ENCODE peak calls at places on chromosomes 1 and 21, in nine cellular contexts. One of them, this sample, is unnamed. For H3K4me1 and H3K36me3, the result is how much of the 10 kb centered on the place peaks cover.

GRCh38 chr1:231584117-231584516 is 42.5 kb upstream of the DISC1 start:
- DNase-seq in tibial artery: no peak
- DNase-seq in kidney: no peak
- DNase-seq in IMR-90: peak
- DNase-seq in neuronal stem cell: no peak
- DNase-seq in left ventricle myocardium inferior: no peak
- DNase-seq in GM23248: peak
- DNase-seq in fibroblast of lung: peak
- DNase-seq in SK-N-SH: peak
- DNase-seq in this sample: no peak

GRCh38 chr1:179586107-179586823 is 5.4 kb upstream of the TDRD5 start:
- DNase-seq in tibial artery: peak
- DNase-seq in kidney: peak
- DNase-seq in IMR-90: no peak
- DNase-seq in neuronal stem cell: peak
- DNase-seq in left ventricle myocardium inferior: peak
- DNase-seq in GM23248: peak
- DNase-seq in fibroblast of lung: peak
- DNase-seq in SK-N-SH: peak
- DNase-seq in this sample: no peak

GRCh38 chr21:43369124-43369523 is 57.8 kb downstream of the SIK1 start:
- DNase-seq in tibial artery: no peak
- DNase-seq in kidney: no peak
- DNase-seq in IMR-90: peak
- DNase-seq in neuronal stem cell: no peak
- DNase-seq in left ventricle myocardium inferior: no peak
- DNase-seq in GM23248: peak
- DNase-seq in fibroblast of lung: no peak
- DNase-seq in SK-N-SH: peak
- DNase-seq in this sample: no peak

GRCh38 chr21:31310750-31311149 is 33.3 kb downstream of the TIAM1 start:
- DNase-seq in tibial artery: no peak
- DNase-seq in kidney: no peak
- DNase-seq in IMR-90: peak
- DNase-seq in neuronal stem cell: no peak
- DNase-seq in left ventricle myocardium inferior: no peak
- DNase-seq in GM23248: no peak
- DNase-seq in fibroblast of lung: peak
- DNase-seq in SK-N-SH: no peak
- DNase-seq in this sample: no peak

GRCh38 chr1:88552226-88552625 is 131.8 kb upstream of the PKN2 start:
- DNase-seq in tibial artery: no peak
- DNase-seq in kidney: no peak
- DNase-seq in IMR-90: no peak
- DNase-seq in neuronal stem cell: no peak
- DNase-seq in left ventricle myocardium inferior: no peak
- DNase-seq in GM23248: no peak
- DNase-seq in fibroblast of lung: no peak
- DNase-seq in SK-N-SH: no peak
- DNase-seq in this sample: no peak

GRCh38 chr1:198657550-198658064 is 18.8 kb downstream of the PTPRC start:
- DNase-seq in tibial artery: no peak
- DNase-seq in kidney: no peak
- DNase-seq in IMR-90: peak
- DNase-seq in neuronal stem cell: no peak
- DNase-seq in left ventricle myocardium inferior: no peak
- DNase-seq in GM23248: peak
- DNase-seq in fibroblast of lung: peak
- DNase-seq in SK-N-SH: no peak
- DNase-seq in this sample: no peak

GRCh38 chr21:15309721-15310120 is 244.9 kb upstream of the NRIP1 start:
- DNase-seq in tibial artery: peak
- DNase-seq in kidney: no peak
- DNase-seq in IMR-90: no peak
- DNase-seq in neuronal stem cell: no peak
- DNase-seq in left ventricle myocardium inferior: peak
- DNase-seq in GM23248: peak
- DNase-seq in fibroblast of lung: no peak
- DNase-seq in SK-N-SH: no peak
- DNase-seq in this sample: no peak

GRCh38 chr1:27522148-27522859 is 32.3 kb upstream of the WASF2 start:
- DNase-seq in tibial artery: peak
- DNase-seq in kidney: no peak
- DNase-seq in IMR-90: no peak
- DNase-seq in neuronal stem cell: no peak
- DNase-seq in left ventricle myocardium inferior: no peak
- DNase-seq in GM23248: peak
- DNase-seq in fibroblast of lung: no peak
- DNase-seq in SK-N-SH: no peak
- DNase-seq in this sample: peak

GRCh38 chr1:88451856-88452255 is 232.2 kb upstream of the PKN2 start:
- DNase-seq in tibial artery: no peak
- DNase-seq in kidney: no peak
- DNase-seq in IMR-90: no peak
- DNase-seq in neuronal stem cell: no peak
- DNase-seq in left ventricle myocardium inferior: no peak
- DNase-seq in GM23248: no peak
- DNase-seq in fibroblast of lung: no peak
- DNase-seq in SK-N-SH: no peak
- DNase-seq in this sample: no peak

GRCh38 chr1:97461782-97462181 is 459.1 kb downstream of the DPYD start:
- DNase-seq in tibial artery: no peak
- DNase-seq in kidney: no peak
- DNase-seq in IMR-90: no peak
- DNase-seq in neuronal stem cell: no peak
- DNase-seq in left ventricle myocardium inferior: no peak
- DNase-seq in GM23248: no peak
- DNase-seq in fibroblast of lung: no peak
- DNase-seq in SK-N-SH: no peak
- DNase-seq in this sample: no peak

GRCh38 chr1:186681136-186681535 is 913 bp upstream of the PTGS2 start:
- DNase-seq in tibial artery: no peak
- DNase-seq in kidney: no peak
- DNase-seq in IMR-90: peak
- DNase-seq in neuronal stem cell: no peak
- DNase-seq in left ventricle myocardium inferior: no peak
- DNase-seq in GM23248: peak
- DNase-seq in fibroblast of lung: peak
- DNase-seq in SK-N-SH: no peak
- DNase-seq in this sample: no peak

GRCh38 chr1:91335607-91336006 is 69.0 kb downstream of the HFM1 start:
- DNase-seq in tibial artery: no peak
- DNase-seq in kidney: no peak
- DNase-seq in IMR-90: peak
- DNase-seq in neuronal stem cell: no peak
- DNase-seq in left ventricle myocardium inferior: no peak
- DNase-seq in GM23248: no peak
- DNase-seq in fibroblast of lung: no peak
- DNase-seq in SK-N-SH: no peak
- DNase-seq in this sample: no peak

GRCh38 chr1:8545078-8545477 is 227.2 kb downstream of the SLC45A1 start:
- DNase-seq in tibial artery: no peak
- DNase-seq in kidney: no peak
- DNase-seq in IMR-90: peak
- DNase-seq in neuronal stem cell: no peak
- DNase-seq in left ventricle myocardium inferior: no peak
- DNase-seq in GM23248: no peak
- DNase-seq in fibroblast of lung: no peak
- DNase-seq in SK-N-SH: no peak
- DNase-seq in this sample: no peak

GRCh38 chr1:230140221-230141001 is 73.4 kb downstream of the GALNT2 start:
- DNase-seq in tibial artery: no peak
- DNase-seq in kidney: no peak
- DNase-seq in IMR-90: peak
- DNase-seq in neuronal stem cell: no peak
- DNase-seq in left ventricle myocardium inferior: no peak
- DNase-seq in GM23248: peak
- DNase-seq in fibroblast of lung: peak
- DNase-seq in SK-N-SH: no peak
- DNase-seq in this sample: no peak

GRCh38 chr1:21300774-21301173 is 10.5 kb upstream of the ECE1 start:
- DNase-seq in tibial artery: no peak
- DNase-seq in kidney: no peak
- DNase-seq in IMR-90: no peak
- DNase-seq in neuronal stem cell: no peak
- DNase-seq in left ventricle myocardium inferior: no peak
- DNase-seq in GM23248: no peak
- DNase-seq in fibroblast of lung: no peak
- DNase-seq in SK-N-SH: no peak
- DNase-seq in this sample: no peak

GRCh38 chr1:16021681-16022080 is at the start of gene CLCNKA:
- DNase-seq in tibial artery: no peak
- DNase-seq in kidney: no peak
- DNase-seq in IMR-90: no peak
- DNase-seq in neuronal stem cell: no peak
- DNase-seq in left ventricle myocardium inferior: no peak
- DNase-seq in GM23248: no peak
- DNase-seq in fibroblast of lung: no peak
- DNase-seq in SK-N-SH: no peak
- DNase-seq in this sample: no peak

GRCh38 chr1:16019580-16020277 is 1.9 kb upstream of the HSPB7 start:
- DNase-seq in tibial artery: peak
- DNase-seq in kidney: no peak
- DNase-seq in IMR-90: peak
- DNase-seq in neuronal stem cell: no peak
- DNase-seq in left ventricle myocardium inferior: peak
- DNase-seq in GM23248: peak
- DNase-seq in fibroblast of lung: no peak
- DNase-seq in SK-N-SH: peak
- DNase-seq in this sample: no peak

GRCh38 chr1:16020325-16020724 is 1.5 kb upstream of the CLCNKA start:
- DNase-seq in tibial artery: no peak
- DNase-seq in kidney: no peak
- DNase-seq in IMR-90: no peak
- DNase-seq in neuronal stem cell: no peak
- DNase-seq in left ventricle myocardium inferior: peak
- DNase-seq in GM23248: no peak
- DNase-seq in fibroblast of lung: no peak
- DNase-seq in SK-N-SH: no peak
- DNase-seq in this sample: no peak

GRCh38 chr1:16023050-16023653 is 1.3 kb downstream of the CLCNKA start:
- DNase-seq in tibial artery: no peak
- DNase-seq in kidney: no peak
- DNase-seq in IMR-90: no peak
- DNase-seq in neuronal stem cell: no peak
- DNase-seq in left ventricle myocardium inferior: no peak
- DNase-seq in GM23248: no peak
- DNase-seq in fibroblast of lung: no peak
- DNase-seq in SK-N-SH: no peak
- DNase-seq in this sample: no peak

DNA sequence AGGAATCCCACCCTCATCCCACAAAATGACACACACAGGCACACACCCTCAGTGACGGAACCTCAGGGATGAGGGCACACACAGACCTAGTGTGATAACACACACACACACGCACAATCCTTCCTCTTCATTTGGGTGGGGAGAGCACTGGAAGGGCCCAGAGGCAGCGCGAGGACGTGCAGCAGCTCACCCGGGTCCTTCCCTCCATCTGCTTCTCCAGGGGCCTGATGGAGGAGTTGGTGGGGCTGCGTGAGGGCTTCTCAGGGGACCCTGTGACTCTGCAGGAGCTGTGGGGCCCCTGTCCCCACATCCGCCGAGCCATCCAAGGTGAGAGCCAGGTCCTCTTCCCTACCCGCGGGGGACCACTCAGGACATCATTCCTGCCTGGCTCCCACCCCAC is 557 bp downstream of the CLCNKA start:
- DNase-seq in tibial artery: no peak
- DNase-seq in kidney: no peak
- DNase-seq in IMR-90: no peak
- DNase-seq in neuronal stem cell: no peak
- DNase-seq in left ventricle myocardium inferior: no peak
- DNase-seq in GM23248: no peak
- DNase-seq in fibroblast of lung: no peak
- DNase-seq in SK-N-SH: no peak
- DNase-seq in this sample: no peak
- H3K4me1 ChIP-seq in tibial artery: under half
- H3K4me1 ChIP-seq in kidney: under half
- H3K4me1 ChIP-seq in IMR-90: under half
- H3K4me1 ChIP-seq in neuronal stem cell: under half
- H3K4me1 ChIP-seq in left ventricle myocardium inferior: half or more
- H3K4me1 ChIP-seq in GM23248: under half
- H3K4me1 ChIP-seq in fibroblast of lung: under half
- H3K4me1 ChIP-seq in SK-N-SH: under half
- H3K4me1 ChIP-seq in this sample: under half

DNA sequence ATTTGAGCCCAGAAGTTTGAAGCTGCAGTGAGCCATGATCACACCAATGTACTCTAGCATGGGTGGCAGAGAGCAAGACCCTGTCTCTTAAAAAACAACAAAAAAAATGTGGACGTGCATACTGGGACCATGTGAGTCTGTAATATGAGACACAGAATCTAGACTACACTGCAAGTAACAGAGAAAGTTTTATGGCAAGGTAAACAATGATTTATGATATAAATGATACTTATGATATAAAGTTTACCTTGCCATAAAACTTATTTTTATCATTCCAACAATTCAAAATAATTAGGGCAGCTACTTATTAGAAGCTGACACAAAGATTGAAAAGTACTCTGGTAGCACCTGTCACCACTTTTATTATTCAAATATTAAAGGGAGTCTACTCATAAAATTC is 34.7 kb downstream of the WDR26 start:
- DNase-seq in tibial artery: no peak
- DNase-seq in kidney: no peak
- DNase-seq in IMR-90: no peak
- DNase-seq in neuronal stem cell: no peak
- DNase-seq in left ventricle myocardium inferior: no peak
- DNase-seq in GM23248: no peak
- DNase-seq in fibroblast of lung: no peak
- DNase-seq in SK-N-SH: no peak
- DNase-seq in this sample: no peak
- H3K36me3 ChIP-seq in tibial artery: half or more
- H3K36me3 ChIP-seq in kidney: under half
- H3K36me3 ChIP-seq in IMR-90: half or more
- H3K36me3 ChIP-seq in neuronal stem cell: half or more
- H3K36me3 ChIP-seq in left ventricle myocardium inferior: half or more
- H3K36me3 ChIP-seq in GM23248: half or more
- H3K36me3 ChIP-seq in fibroblast of lung: under half
- H3K36me3 ChIP-seq in SK-N-SH: half or more
- H3K36me3 ChIP-seq in this sample: half or more

DNA sequence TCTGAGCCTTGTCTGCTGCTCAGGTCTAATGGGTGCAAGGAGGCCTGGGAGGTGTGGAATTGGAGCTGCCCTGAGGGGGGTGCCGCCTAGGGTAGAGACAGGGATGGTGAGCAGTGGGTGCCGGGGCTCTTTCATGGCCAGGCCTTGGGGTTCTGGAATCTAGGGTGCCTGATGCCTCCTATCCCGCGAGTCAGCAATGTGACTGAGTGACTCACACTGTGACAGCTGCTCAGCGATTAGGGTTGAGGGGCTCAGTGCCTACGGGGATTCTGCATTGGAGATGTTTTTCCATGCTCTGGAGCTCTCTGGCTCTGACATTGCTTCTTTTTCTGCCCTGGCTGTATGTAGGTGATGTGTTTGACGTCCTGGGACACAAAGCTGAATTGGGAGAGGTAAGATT is 16.8 kb downstream of the ATP8B2 start:
- DNase-seq in tibial artery: no peak
- DNase-seq in kidney: no peak
- DNase-seq in IMR-90: no peak
- DNase-seq in neuronal stem cell: no peak
- DNase-seq in left ventricle myocardium inferior: no peak
- DNase-seq in GM23248: no peak
- DNase-seq in fibroblast of lung: no peak
- DNase-seq in SK-N-SH: no peak
- DNase-seq in this sample: no peak
- H3K4me1 ChIP-seq in tibial artery: under half
- H3K4me1 ChIP-seq in kidney: under half
- H3K4me1 ChIP-seq in IMR-90: under half
- H3K4me1 ChIP-seq in neuronal stem cell: under half
- H3K4me1 ChIP-seq in left ventricle myocardium inferior: under half
- H3K4me1 ChIP-seq in GM23248: under half
- H3K4me1 ChIP-seq in fibroblast of lung: under half
- H3K4me1 ChIP-seq in SK-N-SH: under half
- H3K4me1 ChIP-seq in this sample: under half

GRCh38 chr1:19120070-19120469 is 90.0 kb downstream of the UBR4 start:
- DNase-seq in tibial artery: no peak
- DNase-seq in kidney: no peak
- DNase-seq in IMR-90: no peak
- DNase-seq in neuronal stem cell: no peak
- DNase-seq in left ventricle myocardium inferior: no peak
- DNase-seq in GM23248: no peak
- DNase-seq in fibroblast of lung: no peak
- DNase-seq in SK-N-SH: no peak
- DNase-seq in this sample: no peak
- H3K36me3 ChIP-seq in tibial artery: half or more
- H3K36me3 ChIP-seq in kidney: half or more
- H3K36me3 ChIP-seq in IMR-90: half or more
- H3K36me3 ChIP-seq in neuronal stem cell: half or more
- H3K36me3 ChIP-seq in left ventricle myocardium inferior: half or more
- H3K36me3 ChIP-seq in GM23248: half or more
- H3K36me3 ChIP-seq in fibroblast of lung: under half
- H3K36me3 ChIP-seq in SK-N-SH: half or more
- H3K36me3 ChIP-seq in this sample: half or more

This sample was measured in RWPE2.